ENCODE peak calls at places on chromosomes 2 and 18, in seven cellular contexts. X is sigmoid colon; T is heart right ventricle; A is hepatocyte; M is tibial artery; U is mammary epithelial cell; V is CD8-positive, alpha-beta T cell. K is an unnamed sample. For H3K4me1, the result is how much of the 10 kb centered on the place peaks cover.

GRCh38 chr18:44323125-44323524 is 357.6 kb upstream of the SETBP1 start:
- DNase-seq in X (no peak), M (no peak), T (no peak), U (no peak), V (no peak), A (no peak), K (no peak)

GRCh38 chr18:48693625-48694262 is 154.9 kb downstream of the CTIF start:
- DNase-seq in A (no peak), X (no peak), T (no peak), U (no peak), V (no peak), M (no peak), K (no peak)

GRCh38 chr2:10946394-10946793 is 34.7 kb downstream of the KCNF1 start:
- DNase-seq in X (no peak), V (no peak), U (no peak), T (no peak), M (no peak), A (no peak), K (no peak)

GRCh38 chr2:46448111-46448510 is 31.3 kb upstream of the TMEM247 start:
- DNase-seq in X (no peak), V (no peak), U (no peak), M (no peak), T (no peak), A (no peak), K (no peak)

GRCh38 chr2:121110924-121111323 is 174.1 kb downstream of the TFCP2L1 start:
- DNase-seq in M (no peak), T (no peak), X (no peak), U (no peak), V (no peak), A (no peak), K (no peak)

GRCh38 chr18:57950542-57950941 is 93.5 kb upstream of the NEDD4L start:
- DNase-seq in X (no peak), V (no peak), T (no peak), U (peak), M (no peak), A (no peak), K (no peak)

GRCh38 chr2:174485763-174486613 is 841 bp downstream of the GPR155 start:
- DNase-seq in A (peak), V (peak), U (peak), X (peak), M (no peak), T (peak), K (peak)

GRCh38 chr2:134207589-134208209 is 46.2 kb upstream of the MGAT5 start:
- DNase-seq in U (peak), A (peak), X (no peak), M (no peak), V (peak), T (peak), K (no peak)

GRCh38 chr2:233979748-233980147 is 62.6 kb downstream of the TRPM8 start:
- DNase-seq in M (no peak), U (no peak), X (no peak), T (no peak), V (no peak), A (no peak), K (no peak)

GRCh38 chr2:64826703-64827102 is 162.5 kb upstream of the SLC1A4 start:
- DNase-seq in M (no peak), T (no peak), U (no peak), X (no peak), V (no peak), A (no peak), K (no peak)

GRCh38 chr2:145975406-145975805 is 1455.5 kb upstream of the ZEB2 start:
- DNase-seq in X (no peak), T (no peak), A (no peak), U (no peak), V (no peak), M (no peak), K (no peak)

GRCh38 chr2:129203315-129203714 is 776.2 kb upstream of the RAB6C start:
- DNase-seq in A (no peak), T (no peak), M (no peak), V (no peak), X (no peak), U (no peak), K (no peak)

GRCh38 chr2:10654069-10654468 is 35.7 kb downstream of the NOL10 start:
- DNase-seq in U (peak), X (no peak), T (no peak), M (no peak), A (peak), V (peak), K (no peak)

GRCh38 chr2:178392215-178392614 is 58.8 kb downstream of the PRKRA start:
- DNase-seq in A (no peak), X (no peak), M (no peak), V (no peak), U (peak), T (no peak), K (no peak)

GRCh38 chr2:67503066-67503795 is 106.1 kb downstream of the ETAA1 start:
- DNase-seq in M (no peak), V (no peak), X (no peak), U (peak), T (no peak), A (no peak), K (no peak)

GRCh38 chr2:241314181-241314932 is 1.1 kb downstream of the HDLBP start:
- DNase-seq in T (no peak), U (no peak), A (no peak), M (no peak), X (no peak), V (no peak), K (no peak)

GRCh38 chr2:200378652-200379290 is 72.3 kb downstream of the SPATS2L start:
- DNase-seq in M (no peak), T (no peak), X (no peak), U (no peak), V (no peak), A (no peak), K (no peak)

GRCh38 chr2:111031546-111032484 is 88.9 kb upstream of the BCL2L11 start:
- DNase-seq in U (no peak), T (peak), X (no peak), A (no peak), M (no peak), V (no peak), K (no peak)

GRCh38 chr18:555705-556402 is 24.3 kb upstream of the CETN1 start:
- DNase-seq in T (no peak), X (no peak), V (no peak), A (no peak), U (no peak), M (no peak), K (no peak)

GRCh38 chr18:79597176-79598045 is 82.2 kb upstream of the CTDP1 start:
- DNase-seq in V (no peak), A (no peak), X (peak), M (no peak), U (no peak), T (no peak), K (no peak)

GRCh38 chr2:224160917-224161316 is 121.8 kb upstream of the SERPINE2 start:
- DNase-seq in M (no peak), U (peak), A (no peak), X (no peak), V (no peak), T (peak), K (no peak)

GRCh38 chr2:100053499-100053898 is 88.9 kb downstream of the AFF3 start:
- DNase-seq in U (no peak), A (no peak), X (no peak), V (no peak), M (no peak), T (no peak), K (no peak)

GRCh38 chr2:101340141-101340541 is 31.6 kb upstream of the RNF149 start:
- DNase-seq in M (no peak), X (no peak), V (no peak), A (no peak), T (no peak), U (no peak), K (no peak)

GRCh38 chr2:19363474-19363778 is 5.0 kb upstream of the OSR1 start:
- DNase-seq in X (no peak), M (no peak), U (no peak), V (no peak), T (no peak), A (no peak), K (no peak)

GRCh38 chr2:150167711-150168110 is 319.8 kb downstream of the RND3 start:
- DNase-seq in V (no peak), X (no peak), M (no peak), T (no peak), U (peak), A (peak), K (no peak)

GRCh38 chr2:24490674-24491625 is at the start of gene NCOA1:
- DNase-seq in X (peak), V (peak), M (peak), U (peak), T (peak), A (peak), K (peak)
- H3K4me1 ChIP-seq in X (under half), V (under half), M (under half), U (under half), T (under half), A (under half), K (half or more)

GRCh38 chr2:47594656-47595055 is 188.3 kb upstream of the MSH6 start:
- DNase-seq in V (no peak), A (no peak), M (no peak), X (no peak), T (no peak), U (no peak), K (no peak)
- H3K4me3 ChIP-seq in V (no peak), A (no peak), M (no peak), X (no peak), T (no peak), U (no peak), K (no peak)

DNA sequence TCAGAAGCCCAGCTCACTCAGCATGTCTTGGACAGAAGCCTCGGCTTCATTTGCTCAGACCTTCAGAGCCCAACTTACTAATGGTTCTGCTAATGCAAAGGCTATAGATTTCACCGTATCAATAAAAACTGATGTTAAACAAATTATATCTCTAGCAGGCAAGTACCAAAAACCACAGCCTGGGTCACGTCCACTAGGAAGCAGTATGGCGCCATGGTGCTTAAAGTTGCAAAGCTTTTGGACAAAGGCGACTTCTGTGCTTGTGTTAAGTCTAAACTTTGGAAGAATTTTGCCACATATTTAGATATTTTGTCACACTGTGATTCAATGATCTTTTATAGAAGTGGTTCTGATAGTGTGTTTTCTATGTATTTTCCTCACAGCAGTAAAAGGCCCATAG is 276.8 kb upstream of the PARD3B start:
- DNase-seq in V (no peak), M (no peak), A (no peak), T (no peak), X (no peak), U (no peak), K (no peak)
- TF ChIP-seq CTCF in V (no peak), M (no peak), A (no peak), T (no peak), X (no peak), U (no peak), K (no peak)

DNA sequence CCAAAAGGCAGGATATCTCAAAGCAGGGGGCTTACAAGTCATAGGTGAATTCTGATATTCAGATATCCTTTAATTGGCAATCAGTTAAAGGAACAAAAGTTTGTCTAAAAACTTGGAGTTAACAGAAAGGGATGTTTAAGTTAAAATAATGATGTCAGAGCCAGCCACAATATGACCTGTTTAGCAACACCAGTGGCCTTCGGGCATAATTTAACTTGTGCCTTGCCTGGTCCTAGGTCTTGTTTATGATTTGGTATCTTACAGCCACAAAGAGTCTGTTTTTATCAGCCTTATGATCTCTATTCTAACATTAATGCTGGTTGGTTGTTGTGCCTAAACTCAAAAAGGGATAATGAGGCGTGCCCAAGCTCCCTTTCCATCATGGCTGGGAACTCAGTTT is 252.9 kb downstream of the RNF152 start:
- DNase-seq in X (no peak), M (no peak), V (no peak), A (no peak), T (no peak), U (no peak), K (no peak)
- H3K4me1 ChIP-seq in X (under half), M (under half), V (under half), A (under half), T (under half), U (under half), K (under half)

DNA sequence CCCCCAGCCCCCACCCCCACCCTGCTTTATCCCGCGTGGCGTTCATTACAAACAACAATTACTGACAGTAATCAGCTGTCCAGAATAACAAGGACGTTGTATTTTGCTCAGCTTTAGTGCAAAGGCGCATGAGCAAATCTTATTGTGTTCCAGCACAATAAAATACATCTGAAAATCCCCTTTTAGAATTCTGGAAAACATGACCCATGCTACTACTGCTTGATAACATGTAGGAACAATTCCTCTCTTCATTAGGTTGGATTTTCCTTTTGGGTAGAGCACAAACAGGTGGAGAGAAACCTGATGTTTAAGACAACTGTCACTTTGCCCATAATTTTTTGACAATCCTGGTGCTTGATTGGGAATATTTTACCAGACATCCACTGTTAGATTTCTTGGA is 102.4 kb downstream of the CPO start:
- DNase-seq in V (no peak), A (no peak), T (no peak), X (no peak), M (no peak), U (no peak), K (no peak)
- H3K4me3 ChIP-seq in V (no peak), A (no peak), T (no peak), X (peak), M (peak), U (no peak), K (peak)

DNA sequence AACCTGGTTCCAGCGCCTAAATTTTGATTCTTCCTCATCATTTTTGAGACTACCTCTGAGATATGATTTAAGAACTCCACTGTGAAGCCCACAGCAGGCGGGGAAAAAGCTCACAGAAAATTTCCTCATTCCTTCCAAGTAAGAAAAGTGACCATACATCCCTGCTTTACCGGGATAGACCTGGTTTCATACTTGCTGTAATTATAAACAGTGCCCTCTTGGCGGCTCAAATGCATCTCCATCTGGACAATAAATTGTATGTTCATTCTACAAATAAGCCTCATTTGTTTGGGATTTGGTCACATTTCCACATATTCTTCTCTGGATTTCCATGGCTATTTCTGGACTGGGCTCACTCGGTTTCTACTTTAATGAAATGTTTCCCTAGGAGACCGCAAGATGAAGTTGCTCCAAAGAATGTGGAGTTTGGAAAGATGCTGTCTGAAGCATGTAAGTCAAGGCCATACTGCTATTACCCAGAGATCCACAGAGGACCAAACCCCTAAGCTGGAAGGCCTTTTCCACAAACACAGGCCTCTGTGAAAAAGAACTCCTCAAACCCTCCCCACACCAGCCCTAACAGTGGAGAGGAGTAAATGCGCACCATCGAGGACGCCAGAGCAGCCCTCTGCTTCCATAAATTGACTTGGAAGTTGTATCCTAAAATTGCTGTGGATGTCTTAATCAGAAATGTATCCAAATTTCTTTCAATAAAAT is 13.9 kb downstream of the STAT1 start:
- DNase-seq in X (no peak), V (no peak), U (no peak), A (no peak), T (no peak), M (no peak), K (no peak)
- TF ChIP-seq CTCF in X (no peak), V (no peak), U (no peak), A (no peak), T (no peak), M (no peak), K (no peak)

GRCh38 chr2:231244382-231245252 is 46.2 kb downstream of the ARMC9 start:
- DNase-seq in M (no peak), V (no peak), U (no peak), T (no peak), X (no peak), A (no peak), K (no peak)

GRCh38 chr2:231250146-231250545 is 51.7 kb downstream of the ARMC9 start:
- DNase-seq in M (no peak), V (no peak), X (no peak), T (no peak), A (no peak), U (peak), K (no peak)

GRCh38 chr2:231243883-231244282 is 45.5 kb downstream of the ARMC9 start:
- DNase-seq in T (no peak), X (no peak), M (no peak), U (no peak), A (no peak), V (no peak), K (no peak)

GRCh38 chr2:231245253-231246094 is 47.0 kb downstream of the ARMC9 start:
- DNase-seq in T (no peak), A (no peak), U (peak), M (no peak), X (no peak), V (no peak), K (no peak)

GRCh38 chr2:231246171-231246842 is 47.9 kb downstream of the ARMC9 start:
- DNase-seq in A (no peak), X (no peak), T (no peak), U (no peak), M (no peak), V (no peak), K (no peak)
- H3K4me1 ChIP-seq in A (under half), X (under half), T (under half), U (under half), M (under half), V (under half), K (under half)

GRCh38 chr2:1708476-1709334 is 35.6 kb downstream of the PXDN start:
- DNase-seq in X (peak), U (peak), M (no peak), T (peak), V (no peak), A (no peak), K (no peak)
- H3K4me3 ChIP-seq in X (no peak), U (peak), M (no peak), T (no peak), V (no peak), A (no peak), K (no peak)

GRCh38 chr2:240013343-240013742 is 11.8 kb downstream of the NDUFA10 start:
- DNase-seq in M (no peak), X (no peak), T (no peak), U (no peak), V (no peak), A (peak), K (no peak)
- TF ChIP-seq CTCF in M (no peak), X (no peak), T (peak), U (peak), V (no peak), A (peak), K (peak)

GRCh38 chr2:8576525-8577157 is 105.2 kb upstream of the ID2 start:
- DNase-seq in V (peak), U (no peak), X (peak), A (no peak), M (no peak), T (no peak), K (no peak)

GRCh38 chr2:8575810-8576423 is 105.9 kb upstream of the ID2 start:
- DNase-seq in T (no peak), V (peak), M (no peak), A (no peak), X (peak), U (no peak), K (no peak)

GRCh38 chr2:8574196-8575010 is 107.5 kb upstream of the ID2 start:
- DNase-seq in U (no peak), A (peak), T (no peak), M (no peak), V (peak), X (peak), K (no peak)

GRCh38 chr2:8573942-8574195 is 108.0 kb upstream of the ID2 start:
- DNase-seq in X (no peak), M (no peak), T (no peak), A (no peak), V (no peak), U (no peak), K (no peak)

DNA sequence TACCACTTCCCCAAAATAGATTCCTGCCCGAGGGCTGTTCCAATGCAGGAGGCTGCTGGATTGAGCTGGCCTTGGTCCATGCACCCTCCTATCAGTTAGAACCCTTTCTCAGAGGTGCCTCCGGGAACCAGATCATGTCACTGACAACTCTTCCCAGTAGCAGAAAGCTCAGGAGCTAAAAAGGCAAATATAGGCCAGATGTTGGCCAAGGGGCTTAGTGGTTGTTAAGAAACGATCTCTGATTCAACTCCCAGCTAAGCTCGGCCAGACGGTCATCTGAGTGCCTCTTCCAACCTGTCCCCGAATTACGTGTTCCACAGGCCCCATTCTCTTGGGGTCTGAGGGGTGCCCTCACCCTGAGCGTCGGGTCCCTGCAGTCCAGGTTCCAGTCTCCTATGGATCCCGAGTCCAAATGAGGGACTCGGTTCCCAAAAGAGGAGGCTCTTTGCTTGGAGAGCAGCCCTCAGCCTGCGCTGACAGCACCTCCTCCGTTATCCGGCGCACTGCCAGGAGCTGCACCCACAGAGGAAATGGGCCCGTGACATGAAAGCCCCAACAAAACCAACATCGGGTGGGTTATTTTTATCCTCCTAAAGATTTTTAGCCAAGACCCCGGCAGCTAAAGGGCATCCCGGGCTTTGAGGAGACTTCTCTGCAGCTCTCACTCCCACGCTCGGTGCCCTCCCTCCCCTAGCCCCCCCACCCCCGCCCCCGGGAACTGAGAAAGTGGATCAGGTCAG is 106.7 kb upstream of the ID2 start:
- DNase-seq in X (peak), U (no peak), M (no peak), A (no peak), T (no peak), V (peak), K (no peak)
- H3K4me1 ChIP-seq in X (under half), U (under half), M (under half), A (under half), T (under half), V (under half), K (under half)